ENCODE peak calls at places on chromosomes 4 and X, in eight cellular contexts. U is IMR-90, I is tibial artery, W is fibroblast of mammary gland, J is psoas muscle, K is stomach, F is spleen, N is GM23338. A is an unnamed sample.
A peak's percentile ranks its signal among the peaks of the same experiment; 100 is the strongest.

GRCh38 chr4:169268951-169269781 is 1.6 kb downstream of the SH3RF1 start:
- DNase-seq in W (peak; percentile 87), U (peak; percentile 87), F (no peak), J (no peak), K (no peak), N (no peak), I (no peak), A (peak; percentile 93)

GRCh38 chr4:118352843-118353373 is at the start of gene PRSS12:
- DNase-seq in U (peak; percentile 75), K (peak; percentile 77), J (peak; percentile 72), I (no peak), F (peak; percentile 89), N (peak; percentile 95), W (peak; percentile 59), A (peak; percentile 47)

GRCh38 chrX:22987452-22987851 is 12.3 kb upstream of the DDX53 start:
- DNase-seq in J (no peak), I (no peak), W (peak; percentile 10), F (no peak), U (peak; percentile 25), N (no peak), K (no peak), A (no peak)

GRCh38 chrX:149151805-149152757 is 353.0 kb downstream of the IDS start:
- DNase-seq in W (peak; percentile 89), F (no peak), K (no peak), N (no peak), U (no peak), J (no peak), I (no peak), A (peak; percentile 83)

GRCh38 chr4:139736661-139737060 is 71.0 kb downstream of the MGST2 start:
- DNase-seq in W (no peak), J (no peak), N (peak; percentile 25), F (no peak), I (no peak), U (no peak), K (no peak), A (peak; percentile 19)

GRCh38 chr4:97656034-97656720 is 487.1 kb downstream of the STPG2 start:
- DNase-seq in K (no peak), J (no peak), N (no peak), U (no peak), I (peak; percentile 25), W (peak; percentile 84), F (no peak), A (peak; percentile 72)

GRCh38 chr4:14184265-14184664 is 556.7 kb upstream of the BOD1L1 start:
- DNase-seq in F (no peak), N (no peak), J (no peak), K (no peak), W (peak; percentile 81), I (no peak), U (peak; percentile 16), A (peak; percentile 79)

GRCh38 chr4:187417761-187418160 is 577.8 kb upstream of the ZFP42 start:
- DNase-seq in J (no peak), I (no peak), N (no peak), W (no peak), U (no peak), K (no peak), F (no peak), A (no peak)

GRCh38 chr4:82899339-82899738 is 1.2 kb upstream of the THAP9 start:
- DNase-seq in F (no peak), W (peak; percentile 40), K (no peak), I (no peak), N (no peak), J (no peak), U (no peak), A (peak; percentile 28)

GRCh38 chr4:33696066-33696465 is 2548.2 kb downstream of the ARAP2 start:
- DNase-seq in I (no peak), J (no peak), N (no peak), W (peak; percentile 34), U (no peak), K (no peak), F (no peak), A (peak; percentile 57)

GRCh38 chr4:11263208-11263607 is 165.5 kb downstream of the HS3ST1 start:
- DNase-seq in J (no peak), W (no peak), N (peak; percentile 29), I (no peak), F (no peak), U (no peak), K (no peak), A (no peak)

GRCh38 chr4:88195666-88196365 is 37.4 kb upstream of the ABCG2 start:
- DNase-seq in W (no peak), J (no peak), F (no peak), I (no peak), K (no peak), U (no peak), N (peak; percentile 73), A (no peak)

GRCh38 chr4:86099348-86099747 is 260.5 kb downstream of the MAPK10 start:
- DNase-seq in N (peak; percentile 19), F (no peak), J (no peak), I (no peak), U (no peak), W (no peak), K (no peak), A (no peak)

GRCh38 chrX:70422886-70423336 is at the start of gene GDPD2:
- DNase-seq in K (peak; percentile 39), J (no peak), I (no peak), U (no peak), N (peak; percentile 77), W (peak; percentile 7), F (no peak), A (no peak)

GRCh38 chr4:111064342-111064993 is 441.6 kb upstream of the PITX2 start:
- DNase-seq in U (peak; percentile 57), N (peak; percentile 22), I (no peak), K (no peak), W (peak; percentile 75), J (no peak), F (no peak), A (peak; percentile 6)

GRCh38 chr4:23333946-23334878 is 555.6 kb downstream of the PPARGC1A start:
- DNase-seq in U (peak; percentile 71), K (no peak), F (no peak), I (no peak), W (peak; percentile 84), J (no peak), N (peak; percentile 85), A (peak; percentile 73)

GRCh38 chr4:106659386-106659785 is 290.8 kb upstream of the GIMD1 start:
- DNase-seq in F (no peak), K (no peak), I (no peak), N (no peak), W (no peak), U (no peak), J (no peak), A (peak; percentile 24)

GRCh38 chrX:38170556-38170955 is 50.1 kb downstream of the SRPX start:
- DNase-seq in K (no peak), N (no peak), W (no peak), I (no peak), F (no peak), U (no peak), J (no peak), A (no peak)

GRCh38 chrX:38165023-38165422 is 55.6 kb downstream of the SRPX start:
- DNase-seq in W (no peak), F (no peak), N (no peak), U (no peak), K (no peak), I (no peak), J (no peak), A (no peak)

GRCh38 chrX:38163193-38163592 is 57.5 kb downstream of the SRPX start:
- DNase-seq in I (no peak), N (no peak), K (no peak), W (no peak), F (no peak), J (no peak), U (no peak), A (no peak)

DNA sequence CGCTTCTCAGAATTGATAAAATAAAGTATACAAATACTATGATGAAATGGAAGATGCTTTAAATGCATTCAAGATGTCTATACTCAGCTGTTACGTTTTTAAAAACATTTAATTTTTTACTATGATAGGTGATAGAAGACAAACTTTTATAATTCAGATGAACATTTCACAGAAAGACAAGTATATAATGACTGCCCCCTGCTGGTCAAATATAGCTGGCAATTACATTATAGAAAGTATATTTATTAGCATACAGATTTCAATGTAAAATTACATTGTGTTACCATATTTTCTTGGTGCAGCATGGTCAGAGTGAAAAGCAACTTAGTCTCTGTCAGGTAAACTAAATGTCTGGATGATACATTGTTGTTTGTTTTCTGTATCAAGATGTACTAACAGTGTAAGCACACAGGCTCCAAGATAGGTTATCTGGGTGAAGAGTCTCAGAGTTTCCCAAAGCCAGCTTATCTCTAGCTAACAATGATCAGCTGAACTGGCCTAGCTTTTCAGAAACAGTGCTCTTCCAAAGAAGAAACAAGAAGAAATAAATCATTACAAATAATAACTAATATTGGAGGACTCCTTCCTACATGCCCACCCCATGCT is 54.1 kb downstream of the SRPX start:
- DNase-seq in N (peak; percentile 51), K (no peak), I (no peak), F (no peak), W (peak; percentile 37), U (peak; percentile 26), J (no peak), A (peak; percentile 48)
- TF ChIP-seq CTCF in N (no peak), K (peak; percentile 63), I (peak; percentile 48), F (peak; percentile 45), W (peak; percentile 57), U (peak; percentile 71), J (peak; percentile 62), A (peak; percentile 20)

GRCh38 chr4:108173599-108174057 is 4.9 kb upstream of the LEF1 start:
- DNase-seq in N (no peak), W (no peak), F (no peak), I (no peak), K (no peak), U (no peak), J (no peak), A (no peak)
- H3K4me3 ChIP-seq in N (peak overlapping the region; percentile 58), W (peak overlapping the region; percentile 47), F (peak overlapping the region; percentile 50), I (peak overlapping the region; percentile 47), K (peak overlapping the region; percentile 61), U (peak overlapping the region; percentile 44), J (peak overlapping the region; percentile 62), A (peak overlapping the region; percentile 42)

GRCh38 chr4:163350672-163351071 is 7.0 kb downstream of the NPY5R start:
- DNase-seq in N (no peak), I (no peak), W (no peak), J (no peak), K (no peak), U (no peak), F (no peak), A (no peak)

GRCh38 chr4:163353054-163353453 is 9.4 kb downstream of the NPY5R start:
- DNase-seq in F (no peak), N (no peak), W (no peak), K (no peak), U (no peak), J (no peak), I (no peak), A (no peak)

GRCh38 chr4:163356104-163356503 is 12.4 kb downstream of the NPY5R start:
- DNase-seq in U (no peak), K (no peak), N (peak; percentile 17), F (no peak), W (no peak), J (no peak), I (no peak), A (no peak)
- TF ChIP-seq CTCF in U (no peak), K (no peak), N (no peak), F (no peak), W (no peak), J (no peak), I (no peak), A (peak; percentile 7)

DNA sequence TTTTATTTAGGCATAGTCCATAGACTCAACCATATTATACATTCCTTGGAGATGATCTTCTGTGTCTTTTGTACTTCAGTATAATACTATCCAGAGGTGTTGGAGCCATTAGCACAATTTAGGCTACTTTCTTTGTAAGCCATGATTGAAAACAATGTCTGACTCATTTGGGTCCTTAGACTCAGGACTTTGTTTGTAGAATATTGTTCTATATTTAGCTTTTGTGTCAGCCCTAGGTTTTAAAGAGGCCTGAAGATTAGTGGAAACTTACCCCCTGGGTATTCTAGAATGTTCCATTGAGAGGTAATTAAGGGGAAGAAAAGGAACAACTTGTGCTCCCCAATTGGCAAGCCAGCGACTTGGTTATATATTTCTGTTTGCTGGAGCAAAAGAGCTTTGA is 145.2 kb upstream of the SCML1 start:
- DNase-seq in J (no peak), N (no peak), F (no peak), K (no peak), W (peak; percentile 53), U (peak; percentile 27), I (no peak), A (peak; percentile 59)
- H3K4me3 ChIP-seq in J (no peak overlapping the region), N (no peak overlapping the region), F (no peak overlapping the region), K (peak overlapping the region; percentile 18), W (no peak overlapping the region), U (peak overlapping the region; percentile 48), I (peak overlapping the region; percentile 32), A (peak overlapping the region; percentile 26)